ENCODE peak calls at places on chromosomes 13 and 19, in six cellular contexts. M is neural progenitor cell, Z is HCT116, U is PC-3, F is GM23338, H is SK-N-SH. V is an unnamed sample.
A peak's percentile ranks its signal among the peaks of the same experiment; 100 is the strongest.

GRCh38 chr13:73365681-73366080 is 306.9 kb downstream of the KLF5 start:
- DNase-seq in M (no peak), Z (no peak), U (peak; percentile 59), F (peak; percentile 24), H (no peak), V (no peak)

GRCh38 chr19:17483605-17484002 is 13.3 kb downstream of the SLC27A1 start:
- DNase-seq in M (no peak), Z (no peak), U (no peak), F (no peak), H (peak; percentile 5), V (no peak)

GRCh38 chr13:51148223-51148951 is 37.3 kb upstream of the C13orf42 start:
- DNase-seq in M (peak; percentile 52), Z (no peak), U (no peak), F (peak; percentile 78), H (peak; percentile 27), V (no peak)

GRCh38 chr19:54507824-54508223 is 5.2 kb downstream of the LAIR2 start:
- DNase-seq in M (no peak), Z (no peak), U (no peak), F (no peak), H (no peak), V (no peak)

GRCh38 chr13:20160346-20161274 is at the start of gene GJA3:
- DNase-seq in M (peak; percentile 84), Z (no peak), U (peak; percentile 48), F (peak; percentile 77), H (peak; percentile 62), V (peak; percentile 70)

GRCh38 chr13:100234524-100235136 is 145.7 kb downstream of the PCCA start:
- DNase-seq in M (no peak), Z (no peak), U (no peak), F (no peak), H (no peak), V (no peak)

GRCh38 chr13:57748096-57748495 is 116.6 kb downstream of the PCDH17 start:
- DNase-seq in M (no peak), Z (no peak), U (peak; percentile 6), F (no peak), H (no peak), V (no peak)

GRCh38 chr19:18798384-18799352 is 7.6 kb upstream of the COMP start:
- DNase-seq in M (peak; percentile 34), Z (no peak), U (no peak), F (peak; percentile 75), H (no peak), V (peak; percentile 81)

GRCh38 chr13:36345438-36346221 is 564 bp downstream of the SPART start:
- DNase-seq in M (peak; percentile 81), Z (no peak), U (no peak), F (peak; percentile 86), H (no peak), V (peak; percentile 84)

GRCh38 chr19:28169168-28169862 is 1043.6 kb downstream of the UQCRFS1 start:
- DNase-seq in M (peak; percentile 72), Z (no peak), U (no peak), F (peak; percentile 71), H (no peak), V (no peak)

GRCh38 chr19:48513289-48514122 is 1.9 kb upstream of the LMTK3 start:
- DNase-seq in M (peak; percentile 92), Z (peak; percentile 69), U (peak; percentile 64), F (peak; percentile 98), H (peak; percentile 86), V (peak; percentile 84)

GRCh38 chr19:48511800-48512503 is at the start of gene LMTK3:
- DNase-seq in M (peak; percentile 87), Z (no peak), U (peak; percentile 28), F (peak; percentile 87), H (peak; percentile 97), V (no peak)

GRCh38 chr19:48514123-48514458 is 2.5 kb upstream of the LMTK3 start:
- DNase-seq in M (no peak), Z (no peak), U (no peak), F (no peak), H (no peak), V (no peak)

GRCh38 chr19:48511321-48511731 is 309 bp downstream of the LMTK3 start:
- DNase-seq in M (peak; percentile 38), Z (no peak), U (no peak), F (no peak), H (no peak), V (no peak)

DNA sequence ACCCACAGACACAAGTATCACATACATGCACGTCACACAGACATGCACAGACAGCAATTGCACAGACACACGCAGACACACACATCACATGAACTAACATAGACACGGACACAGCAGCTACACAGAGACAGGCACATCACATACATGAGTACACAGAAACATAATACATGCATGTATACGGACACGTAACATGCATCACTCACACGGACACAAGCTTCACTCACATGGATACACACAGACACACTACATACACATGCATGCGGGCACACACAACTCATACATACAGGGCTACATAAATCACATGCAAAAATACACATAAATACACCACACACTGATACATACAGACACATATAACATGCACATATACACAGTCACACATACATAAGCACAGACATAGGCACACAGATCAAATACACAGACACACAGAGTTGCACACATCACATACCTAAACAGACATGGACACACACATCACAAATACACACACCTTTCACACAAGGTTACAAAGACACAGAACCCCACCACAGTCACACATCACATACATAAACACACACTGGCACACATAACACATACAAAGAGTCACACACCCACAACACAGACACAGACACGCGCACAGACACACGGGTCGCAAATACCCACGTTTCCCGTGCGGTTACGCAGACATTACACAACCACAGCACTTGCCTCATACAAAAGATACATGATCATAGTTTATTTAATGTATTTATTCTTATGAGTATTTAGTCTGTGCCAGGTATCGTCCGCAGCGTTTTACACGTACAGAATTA is 1.1 kb upstream of the LMTK3 start:
- DNase-seq in M (peak; percentile 1), Z (no peak), U (no peak), F (no peak), H (no peak), V (no peak)
- H3K27ac ChIP-seq in M (no peak overlapping the region), Z (no peak overlapping the region), U (no peak overlapping the region), F (no peak overlapping the region), H (no peak overlapping the region), V (no peak overlapping the region)

GRCh38 chr13:38950987-38951386 is 39.6 kb downstream of the STOML3 start:
- DNase-seq in M (no peak), Z (no peak), U (no peak), F (no peak), H (no peak), V (no peak)

GRCh38 chr13:38954844-38955243 is 35.8 kb downstream of the STOML3 start:
- DNase-seq in M (no peak), Z (no peak), U (no peak), F (no peak), H (no peak), V (no peak)

GRCh38 chr13:38954291-38954690 is 36.3 kb downstream of the STOML3 start:
- DNase-seq in M (no peak), Z (no peak), U (peak; percentile 10), F (no peak), H (no peak), V (no peak)

GRCh38 chr13:38952827-38953226 is 37.8 kb downstream of the STOML3 start:
- DNase-seq in M (no peak), Z (no peak), U (peak; percentile 58), F (no peak), H (no peak), V (no peak)

DNA sequence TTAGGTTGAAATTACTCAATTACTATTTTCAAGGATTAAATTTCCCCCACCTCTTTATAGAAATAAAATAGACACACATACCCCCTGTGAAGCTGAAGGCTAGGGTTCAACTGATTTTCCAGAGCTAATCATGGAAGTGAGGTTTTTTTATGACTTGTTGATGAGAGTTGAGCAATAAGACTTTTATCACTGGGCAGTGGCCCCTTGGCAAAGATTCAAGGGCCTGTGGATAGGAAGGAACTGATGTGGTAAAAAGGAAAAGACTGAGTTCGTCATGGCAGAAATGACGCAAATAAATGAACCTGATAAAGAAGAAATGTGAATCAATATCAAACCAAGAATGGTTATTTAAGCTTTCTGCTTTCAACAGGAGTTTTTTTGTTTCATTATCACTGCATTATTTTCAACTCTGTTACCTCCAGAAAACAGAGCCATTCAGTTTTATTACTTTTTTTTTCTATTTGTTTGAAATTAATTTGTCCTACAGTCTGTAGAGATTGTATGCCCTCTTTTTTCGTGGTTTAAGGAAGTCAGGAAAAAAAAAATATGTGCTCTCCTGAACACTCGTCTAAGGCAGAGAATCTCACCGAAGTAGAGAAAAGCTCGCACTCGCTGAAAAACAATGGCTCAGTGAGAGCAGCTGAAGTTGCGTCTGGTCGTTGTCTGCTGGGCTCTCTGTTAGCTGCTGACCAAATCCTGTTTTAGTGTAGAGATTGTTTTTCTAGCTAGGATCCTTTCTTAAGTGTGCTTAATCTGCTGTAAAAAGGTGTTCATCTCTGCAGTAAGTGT is 38.9 kb downstream of the STOML3 start:
- DNase-seq in M (peak; percentile 30), Z (no peak), U (no peak), F (no peak), H (no peak), V (no peak)
- TF ChIP-seq EZH2phosphoT487 in M (no peak), Z (no peak), U (no peak), F (no peak), H (no peak), V (no peak)

DNA sequence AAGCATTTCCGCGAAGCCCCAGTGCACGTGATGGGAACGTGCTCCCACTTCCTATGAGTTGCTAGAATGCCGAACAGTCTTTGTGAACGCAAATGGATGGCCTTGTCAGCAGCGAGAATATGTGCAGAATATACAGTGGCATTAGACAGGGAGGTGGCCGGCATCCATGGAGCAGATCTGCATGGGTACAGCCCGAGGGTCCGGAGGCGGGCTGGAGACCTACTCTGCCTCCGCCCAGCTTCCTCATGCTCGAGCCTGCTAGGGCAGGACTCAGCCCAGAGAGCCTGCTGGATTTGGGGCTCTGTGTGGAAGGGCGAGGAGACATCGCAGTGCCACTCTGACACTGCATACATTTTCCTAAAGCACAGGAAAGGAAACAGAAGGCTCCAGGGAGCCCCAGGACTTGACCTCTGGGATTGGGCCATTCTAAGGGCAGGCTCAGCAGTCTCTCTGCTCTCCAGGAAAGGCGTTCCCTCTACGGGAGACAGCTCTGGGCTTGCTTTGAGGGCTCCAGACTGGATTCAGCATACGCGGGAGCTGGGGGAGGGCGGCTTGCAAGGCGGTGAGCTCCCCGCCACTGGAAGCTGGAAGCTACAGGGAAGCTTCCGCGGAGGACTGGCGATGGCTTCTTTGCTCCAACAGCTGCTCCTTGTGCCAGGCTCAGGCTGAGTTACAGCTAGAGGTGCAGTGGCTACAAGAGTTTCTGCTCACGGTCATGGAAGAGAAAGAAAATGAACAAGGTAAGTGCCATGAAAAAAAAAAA is 56.0 kb upstream of the UQCRFS1 start:
- DNase-seq in M (no peak), Z (no peak), U (no peak), F (no peak), H (no peak), V (no peak)
- H3K27ac ChIP-seq in M (no peak overlapping the region), Z (no peak overlapping the region), U (no peak overlapping the region), F (no peak overlapping the region), H (no peak overlapping the region), V (no peak overlapping the region)

DNA sequence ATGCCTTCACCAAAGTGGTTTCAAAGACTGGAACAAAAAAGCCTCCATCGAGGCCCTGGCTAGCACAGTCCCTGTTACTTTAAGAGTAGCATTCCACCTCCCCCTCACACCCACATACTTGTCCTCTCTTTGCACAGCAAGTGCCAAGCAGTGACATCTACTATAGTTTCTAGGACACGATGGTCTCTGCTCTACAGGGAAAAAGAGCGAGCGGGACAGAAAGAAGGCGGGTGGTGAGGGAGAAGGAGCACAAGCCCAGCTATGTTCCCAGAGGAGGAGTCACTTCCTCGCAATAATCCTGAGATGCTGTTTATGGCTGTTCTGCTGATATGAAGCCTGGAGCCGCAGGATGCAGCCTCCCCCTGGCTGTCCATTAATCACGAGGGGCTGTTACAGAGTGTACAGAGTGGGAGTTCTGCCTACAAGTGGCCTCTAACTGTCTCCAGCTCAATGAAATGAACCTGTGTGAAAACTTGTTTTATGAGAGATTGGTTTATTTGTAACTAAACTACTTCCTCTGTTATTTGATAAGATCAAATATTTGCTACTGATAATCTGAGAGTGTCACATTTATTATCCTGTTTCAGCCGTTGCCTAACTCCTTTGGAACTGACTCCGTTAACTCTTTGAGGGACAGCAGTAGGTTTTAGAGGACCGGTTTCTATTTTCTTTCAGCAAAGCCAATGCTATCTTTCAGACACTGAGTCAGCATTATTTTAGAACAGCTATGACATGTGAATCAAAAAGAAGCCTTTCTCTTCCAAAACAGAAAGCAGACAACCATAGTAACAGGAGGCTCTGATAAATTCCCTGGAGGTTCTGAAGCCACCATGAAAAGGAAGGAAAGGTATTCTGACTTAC is 208.0 kb downstream of the SPRY2 start:
- DNase-seq in M (peak; percentile 31), Z (no peak), U (peak; percentile 45), F (peak; percentile 28), H (peak; percentile 38), V (peak; percentile 83)
- TF ChIP-seq EZH2phosphoT487 in M (no peak), Z (no peak), U (no peak), F (no peak), H (no peak), V (no peak)

V was measured in hepatocyte.